ENCODE peak calls at places on chromosomes 16 and 17, in four cellular contexts. D, A, M and F are unnamed samples.
A peak's percentile ranks its signal among the peaks of the same experiment; 100 is the strongest.

GRCh38 chr17:21194688-21195087 is 19.3 kb downstream of the TMEM11 start:
- DNase-seq in D (no peak), M (no peak), A (no peak), F (no peak)

GRCh38 chr16:73058221-73058615 is 10.3 kb upstream of the ZFHX3 start:
- DNase-seq in A (peak; percentile 59), M (no peak), D (no peak), F (peak; percentile 25)

GRCh38 chr17:78977992-78978973 is 1.4 kb downstream of the LGALS3BP start:
- DNase-seq in D (no peak), M (no peak), A (peak; percentile 28), F (no peak)

GRCh38 chr16:86740817-86741799 is 162.8 kb downstream of the FOXL1 start:
- DNase-seq in A (peak; percentile 71), M (no peak), D (no peak), F (peak; percentile 30)

GRCh38 chr17:81685108-81685507 is 1.3 kb downstream of the HGS start:
- DNase-seq in D (no peak), M (no peak), A (no peak), F (no peak)

GRCh38 chr16:53457670-53458069 is 23.4 kb downstream of the RBL2 start:
- DNase-seq in D (no peak), M (no peak), A (no peak), F (no peak)

GRCh38 chr17:52147431-52147830 is 11.1 kb downstream of the CA10 start:
- DNase-seq in M (no peak), D (no peak), A (no peak), F (no peak)

GRCh38 chr17:82029391-82029790 is 2.1 kb upstream of the RAC3 start:
- DNase-seq in M (no peak), D (no peak), A (no peak), F (no peak)

GRCh38 chr17:42248351-42249179 is 27.6 kb downstream of the STAT5B start:
- DNase-seq in A (peak; percentile 42), M (no peak), D (no peak), F (no peak)

GRCh38 chr17:42287305-42288077 is 807 bp upstream of the STAT5A start:
- DNase-seq in M (no peak), D (peak; percentile 82), A (no peak), F (no peak)

GRCh38 chr16:1054660-1055556 is 17.6 kb upstream of the SSTR5 start:
- DNase-seq in D (no peak), A (peak; percentile 86), M (peak; percentile 37), F (peak; percentile 69)

GRCh38 chr16:28264656-28265055 is 27.7 kb upstream of the SBK1 start:
- DNase-seq in D (no peak), A (no peak), M (no peak), F (no peak)

GRCh38 chr16:72173997-72174396 is 2.0 kb upstream of the PMFBP1 start:
- DNase-seq in M (no peak), A (no peak), D (no peak), F (no peak)

GRCh38 chr17:39920218-39921210 is 2.1 kb upstream of the GSDMB start:
- DNase-seq in D (no peak), M (no peak), A (no peak), F (no peak)

GRCh38 chr17:34452769-34453168 is 89.7 kb upstream of the CCL1 start:
- DNase-seq in M (no peak), A (no peak), D (no peak), F (no peak)

GRCh38 chr16:57736419-57737281 is 1.1 kb downstream of the KATNB1 start:
- DNase-seq in M (no peak), D (no peak), A (peak; percentile 20), F (no peak)

GRCh38 chr16:3536271-3536671 is 35.5 kb downstream of the CLUAP1 start:
- DNase-seq in D (no peak), A (no peak), M (no peak), F (no peak)

GRCh38 chr17:4101127-4101798 is 41.6 kb downstream of the ZZEF1 start:
- DNase-seq in M (no peak), D (no peak), A (no peak), F (no peak)

GRCh38 chr17:17269926-17270773 is 10.9 kb downstream of the COPS3 start:
- DNase-seq in D (no peak), A (no peak), M (peak; percentile 8), F (no peak)

GRCh38 chr17:6145946-6146345 is 75.8 kb downstream of the WSCD1 start:
- DNase-seq in A (no peak), M (no peak), D (no peak), F (no peak)

GRCh38 chr17:37212184-37212583 is 163.6 kb upstream of the C17orf78 start:
- DNase-seq in M (no peak), D (no peak), A (no peak), F (no peak)

GRCh38 chr16:79865918-79866317 is 265.4 kb upstream of the MAF start:
- DNase-seq in D (no peak), M (no peak), A (no peak), F (no peak)

GRCh38 chr17:78736526-78737079 is 45.5 kb downstream of the CYTH1 start:
- DNase-seq in D (no peak), A (peak; percentile 48), M (peak; percentile 90), F (no peak)

GRCh38 chr16:46688101-46688656 is 799 bp downstream of the VPS35 start:
- DNase-seq in D (no peak), M (no peak), A (no peak), F (no peak)

GRCh38 chr16:27439273-27440018 is 37.5 kb downstream of the IL21R start:
- DNase-seq in M (no peak), D (peak; percentile 63), A (no peak), F (no peak)

GRCh38 chr16:83113317-83113716 is 486.5 kb downstream of the CDH13 start:
- DNase-seq in D (no peak), M (no peak), A (peak; percentile 35), F (peak; percentile 25)

GRCh38 chr16:30651124-30652004 is 604 bp downstream of the PRR14 start:
- DNase-seq in D (peak; percentile 92), M (no peak), A (peak; percentile 74), F (peak; percentile 58)

GRCh38 chr16:85202631-85203461 is 90.6 kb upstream of the CIBAR2 start:
- DNase-seq in A (peak; percentile 70), D (no peak), M (no peak), F (no peak)

GRCh38 chr16:57871457-57871856 is 69.2 kb upstream of the KIFC3 start:
- DNase-seq in A (no peak), D (no peak), M (no peak), F (no peak)

GRCh38 chr17:49898547-49899490 is 51.0 kb upstream of the TAC4 start:
- DNase-seq in A (peak; percentile 42), M (peak; percentile 48), D (no peak), F (no peak)
- TF ChIP-seq CTCF in A (peak; percentile 6), M (peak; percentile 58), D (peak; percentile 21), F (peak; percentile 45)

GRCh38 chr17:73192894-73193701 is at the start of gene COG1:
- DNase-seq in A (peak; percentile 93), M (peak; percentile 76), D (no peak), F (peak; percentile 57)
- TF ChIP-seq CTCF in A (no peak), M (peak; percentile 7), D (peak; percentile 17), F (no peak)

GRCh38 chr17:65173284-65173793 is 36.2 kb downstream of the RGS9 start:
- DNase-seq in A (peak; percentile 52), D (no peak), M (no peak), F (no peak)
- TF ChIP-seq CTCF in A (no peak), D (no peak), M (no peak), F (no peak)

GRCh38 chr17:30203471-30203981 is 32.0 kb downstream of the SLC6A4 start:
- DNase-seq in M (no peak), D (no peak), A (no peak), F (no peak)
- TF ChIP-seq CTCF in M (peak; percentile 26), D (no peak), A (no peak), F (no peak)

GRCh38 chr17:76545918-76546555 is 6.2 kb downstream of the PRCD start:
- DNase-seq in A (no peak), D (peak; percentile 71), M (no peak), F (no peak)
- TF ChIP-seq CTCF in A (no peak), D (no peak), M (no peak), F (no peak)

DNA sequence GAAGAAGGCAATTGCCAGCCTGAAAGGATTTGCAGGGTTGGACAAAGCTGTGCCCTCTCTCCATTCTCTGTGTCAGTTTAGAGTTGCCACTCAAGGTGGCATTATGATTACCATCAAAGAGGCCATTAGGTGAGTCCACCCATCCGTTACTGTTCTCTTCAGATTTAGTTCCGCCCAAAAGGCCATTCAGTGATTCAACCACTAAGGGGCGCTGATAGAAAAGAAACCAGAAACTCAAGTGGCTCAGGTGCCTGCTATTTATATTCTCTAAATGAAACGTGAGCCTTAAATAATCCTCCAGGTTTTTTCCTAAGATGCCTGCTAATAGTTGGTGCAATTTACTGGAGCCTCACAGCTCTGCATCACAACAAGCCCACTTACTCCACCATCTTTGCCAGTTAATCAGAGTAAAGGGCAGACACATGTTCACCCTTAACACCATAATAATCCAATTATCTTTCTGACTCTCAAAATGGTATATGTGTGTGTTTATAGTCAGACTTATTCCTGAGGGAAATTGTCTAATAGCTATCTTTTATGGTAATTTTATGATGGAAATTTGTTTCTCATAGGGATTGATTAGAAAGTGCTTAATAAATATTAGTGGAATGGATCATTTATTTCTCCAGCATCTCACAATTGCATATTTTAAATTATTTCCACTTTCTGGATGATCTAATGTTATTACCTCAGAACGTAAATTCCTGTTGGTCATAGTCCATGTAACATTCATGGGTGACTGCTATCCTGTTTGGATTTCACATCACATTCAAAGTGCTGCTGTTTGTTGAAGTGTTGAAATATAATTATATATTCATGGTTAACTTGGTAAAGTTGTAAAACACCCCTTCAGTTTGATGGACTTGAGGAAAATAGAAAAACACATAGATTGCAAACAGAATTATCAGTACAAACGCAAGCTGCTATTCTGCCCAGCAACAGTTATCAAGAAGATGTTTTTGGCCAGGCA is 59.3 kb downstream of the TANGO6 start:
- DNase-seq in M (peak; percentile 72), D (no peak), A (peak; percentile 79), F (peak; percentile 11)
- TF ChIP-seq CTCF in M (peak; percentile 90), D (peak; percentile 95), A (peak; percentile 79), F (peak; percentile 86)

GRCh38 chr16:23512168-23512695 is 1.9 kb upstream of the GGA2 start:
- DNase-seq in A (no peak), M (no peak), D (no peak), F (no peak)
- TF ChIP-seq CTCF in A (no peak), M (no peak), D (no peak), F (no peak)